ENCODE peak calls at places on chromosomes 16 and 17, in six cellular contexts. One of them, this sample, is unnamed.

GRCh38 chr17:7476474-7476873 is 3.0 kb downstream of the ZBTB4 start:
- DNase-seq in NT2/D1: no peak
- DNase-seq in HepG2: no peak
- DNase-seq in H1: no peak
- DNase-seq in K562: peak; percentile 45
- DNase-seq in GM12878: no peak
- DNase-seq in this sample: no peak

GRCh38 chr16:73015612-73016487 is 32.1 kb downstream of the ZFHX3 start:
- DNase-seq in H1: no peak
- DNase-seq in GM12878: peak; percentile 83
- DNase-seq in K562: no peak
- DNase-seq in HepG2: peak; percentile 91
- DNase-seq in NT2/D1: no peak
- DNase-seq in this sample: peak; percentile 66

GRCh38 chr16:74577882-74578366 is 29.0 kb downstream of the GLG1 start:
- DNase-seq in NT2/D1: no peak
- DNase-seq in GM12878: peak; percentile 57
- DNase-seq in HepG2: no peak
- DNase-seq in K562: no peak
- DNase-seq in H1: no peak
- DNase-seq in this sample: peak; percentile 94

GRCh38 chr17:57523926-57524634 is 221.0 kb downstream of the CCDC182 start:
- DNase-seq in HepG2: no peak
- DNase-seq in H1: no peak
- DNase-seq in K562: no peak
- DNase-seq in NT2/D1: no peak
- DNase-seq in GM12878: no peak
- DNase-seq in this sample: peak; percentile 54

GRCh38 chr17:16932611-16933010 is 39.3 kb downstream of the TNFRSF13B start:
- DNase-seq in NT2/D1: no peak
- DNase-seq in H1: no peak
- DNase-seq in HepG2: no peak
- DNase-seq in GM12878: no peak
- DNase-seq in K562: no peak
- DNase-seq in this sample: no peak

GRCh38 chr17:9294661-9295210 is 273.4 kb downstream of the NTN1 start:
- DNase-seq in H1: no peak
- DNase-seq in HepG2: no peak
- DNase-seq in GM12878: no peak
- DNase-seq in K562: no peak
- DNase-seq in NT2/D1: no peak
- DNase-seq in this sample: no peak

GRCh38 chr17:32265192-32265895 is at the start of gene RHBDL3:
- DNase-seq in K562: no peak
- DNase-seq in H1: no peak
- DNase-seq in NT2/D1: no peak
- DNase-seq in GM12878: no peak
- DNase-seq in HepG2: no peak
- DNase-seq in this sample: no peak

GRCh38 chr16:69105501-69106361 is at the start of gene HAS3:
- DNase-seq in GM12878: no peak
- DNase-seq in H1: peak; percentile 64
- DNase-seq in NT2/D1: peak; percentile 80
- DNase-seq in HepG2: peak; percentile 34
- DNase-seq in K562: peak; percentile 75
- DNase-seq in this sample: peak; percentile 69

GRCh38 chr16:10594312-10594950 is 14.0 kb upstream of the EMP2 start:
- DNase-seq in GM12878: no peak
- DNase-seq in NT2/D1: no peak
- DNase-seq in H1: no peak
- DNase-seq in HepG2: no peak
- DNase-seq in K562: no peak
- DNase-seq in this sample: no peak

GRCh38 chr16:55370762-55371482 is 46.9 kb downstream of the IRX6 start:
- DNase-seq in K562: peak; percentile 19
- DNase-seq in HepG2: peak; percentile 7
- DNase-seq in H1: peak; percentile 27
- DNase-seq in NT2/D1: peak; percentile 63
- DNase-seq in GM12878: no peak
- DNase-seq in this sample: no peak

GRCh38 chr17:36726199-36726598 is 124.8 kb downstream of the MRM1 start:
- DNase-seq in NT2/D1: no peak
- DNase-seq in GM12878: no peak
- DNase-seq in H1: no peak
- DNase-seq in HepG2: no peak
- DNase-seq in K562: no peak
- DNase-seq in this sample: no peak

GRCh38 chr17:47279062-47279801 is 25.6 kb downstream of the ITGB3 start:
- DNase-seq in GM12878: peak; percentile 92
- DNase-seq in H1: no peak
- DNase-seq in HepG2: no peak
- DNase-seq in K562: peak; percentile 83
- DNase-seq in NT2/D1: no peak
- DNase-seq in this sample: no peak

GRCh38 chr16:86044881-86045600 is 146.1 kb downstream of the IRF8 start:
- DNase-seq in NT2/D1: no peak
- DNase-seq in K562: no peak
- DNase-seq in HepG2: no peak
- DNase-seq in H1: no peak
- DNase-seq in GM12878: no peak
- DNase-seq in this sample: no peak

GRCh38 chr16:85192736-85193493 is 80.6 kb upstream of the CIBAR2 start:
- DNase-seq in NT2/D1: no peak
- DNase-seq in GM12878: no peak
- DNase-seq in HepG2: no peak
- DNase-seq in K562: no peak
- DNase-seq in H1: no peak
- DNase-seq in this sample: no peak

GRCh38 chr17:77427471-77427991 is 286.8 kb downstream of the SEC14L1 start:
- DNase-seq in NT2/D1: no peak
- DNase-seq in HepG2: no peak
- DNase-seq in K562: peak; percentile 52
- DNase-seq in GM12878: no peak
- DNase-seq in H1: no peak
- DNase-seq in this sample: no peak

GRCh38 chr17:65785109-65785508 is 223.7 kb upstream of the AXIN2 start:
- DNase-seq in K562: peak; percentile 8
- DNase-seq in GM12878: no peak
- DNase-seq in HepG2: peak; percentile 95
- DNase-seq in NT2/D1: no peak
- DNase-seq in H1: no peak
- DNase-seq in this sample: peak; percentile 66

GRCh38 chr17:37117743-37118142 is 169.0 kb downstream of the AATF start:
- DNase-seq in K562: no peak
- DNase-seq in GM12878: no peak
- DNase-seq in NT2/D1: no peak
- DNase-seq in H1: no peak
- DNase-seq in HepG2: no peak
- DNase-seq in this sample: no peak

GRCh38 chr17:1197379-1197778 is 17.6 kb upstream of the ABR start:
- DNase-seq in NT2/D1: no peak
- DNase-seq in K562: no peak
- DNase-seq in HepG2: no peak
- DNase-seq in GM12878: no peak
- DNase-seq in H1: no peak
- DNase-seq in this sample: no peak

GRCh38 chr16:81907681-81908080 is 103.6 kb downstream of the SDR42E1 start:
- DNase-seq in K562: no peak
- DNase-seq in NT2/D1: no peak
- DNase-seq in GM12878: no peak
- DNase-seq in HepG2: no peak
- DNase-seq in H1: no peak
- DNase-seq in this sample: no peak

GRCh38 chr16:88922114-88922825 is 54.7 kb downstream of the CBFA2T3 start:
- DNase-seq in K562: no peak
- DNase-seq in GM12878: no peak
- DNase-seq in HepG2: no peak
- DNase-seq in H1: no peak
- DNase-seq in NT2/D1: no peak
- DNase-seq in this sample: no peak

GRCh38 chr17:38868968-38869646 is 751 bp upstream of the LASP1 start:
- DNase-seq in HepG2: peak; percentile 90
- DNase-seq in GM12878: peak; percentile 77
- DNase-seq in H1: peak; percentile 54
- DNase-seq in NT2/D1: no peak
- DNase-seq in K562: peak; percentile 90
- DNase-seq in this sample: peak; percentile 79

GRCh38 chr17:81929253-81930141 is 2.0 kb upstream of the MAFG start:
- DNase-seq in H1: no peak
- DNase-seq in HepG2: no peak
- DNase-seq in GM12878: no peak
- DNase-seq in K562: no peak
- DNase-seq in NT2/D1: no peak
- DNase-seq in this sample: no peak

GRCh38 chr16:87723224-87723619 is 42.6 kb downstream of the KLHDC4 start:
- DNase-seq in H1: no peak
- DNase-seq in K562: peak; percentile 78
- DNase-seq in NT2/D1: no peak
- DNase-seq in HepG2: no peak
- DNase-seq in GM12878: peak; percentile 58
- DNase-seq in this sample: no peak

GRCh38 chr16:9176547-9177418 is 85.3 kb downstream of the HAPSTR1 start:
- DNase-seq in K562: no peak
- DNase-seq in GM12878: no peak
- DNase-seq in NT2/D1: no peak
- DNase-seq in H1: no peak
- DNase-seq in HepG2: peak; percentile 55
- DNase-seq in this sample: no peak

GRCh38 chr16:14013571-14014283 is 57.4 kb upstream of the MRTFB start:
- DNase-seq in K562: no peak
- DNase-seq in GM12878: no peak
- DNase-seq in HepG2: peak; percentile 77
- DNase-seq in NT2/D1: no peak
- DNase-seq in H1: no peak
- DNase-seq in this sample: no peak

GRCh38 chr17:31598921-31599571 is 207.6 kb downstream of the RAB11FIP4 start:
- DNase-seq in NT2/D1: no peak
- DNase-seq in K562: no peak
- DNase-seq in GM12878: no peak
- DNase-seq in H1: no peak
- DNase-seq in HepG2: peak; percentile 40
- DNase-seq in this sample: no peak

GRCh38 chr16:15599303-15600070 is 43.5 kb downstream of the MARF1 start:
- DNase-seq in GM12878: no peak
- DNase-seq in NT2/D1: no peak
- DNase-seq in H1: no peak
- DNase-seq in HepG2: no peak
- DNase-seq in K562: no peak
- DNase-seq in this sample: no peak

GRCh38 chr17:58332720-58333395 is 4.3 kb upstream of the TSPOAP1 start:
- DNase-seq in H1: no peak
- DNase-seq in K562: no peak
- DNase-seq in NT2/D1: no peak
- DNase-seq in HepG2: no peak
- DNase-seq in GM12878: no peak
- DNase-seq in this sample: no peak

GRCh38 chr17:15649861-15650391 is 30.4 kb upstream of the FBXW10B start:
- DNase-seq in NT2/D1: no peak
- DNase-seq in HepG2: no peak
- DNase-seq in H1: no peak
- DNase-seq in K562: no peak
- DNase-seq in GM12878: no peak
- DNase-seq in this sample: peak; percentile 91

GRCh38 chr16:19001788-19002187 is 18.1 kb downstream of the TMC7 start:
- DNase-seq in NT2/D1: no peak
- DNase-seq in HepG2: no peak
- DNase-seq in K562: no peak
- DNase-seq in H1: no peak
- DNase-seq in GM12878: no peak
- DNase-seq in this sample: no peak
- TF ChIP-seq ZNF274 in NT2/D1: no peak
- TF ChIP-seq ZNF274 in HepG2: no peak
- TF ChIP-seq ZNF274 in K562: no peak
- TF ChIP-seq ZNF274 in H1: no peak
- TF ChIP-seq ZNF274 in GM12878: no peak
- TF ChIP-seq ZNF274 in this sample: no peak

GRCh38 chr16:2529961-2530628 is 1.1 kb downstream of the CEMP1 start:
- DNase-seq in NT2/D1: no peak
- DNase-seq in GM12878: no peak
- DNase-seq in H1: no peak
- DNase-seq in HepG2: no peak
- DNase-seq in K562: no peak
- DNase-seq in this sample: no peak
- TF ChIP-seq ZNF274 in NT2/D1: no peak
- TF ChIP-seq ZNF274 in GM12878: no peak
- TF ChIP-seq ZNF274 in H1: no peak
- TF ChIP-seq ZNF274 in HepG2: no peak
- TF ChIP-seq ZNF274 in K562: no peak
- TF ChIP-seq ZNF274 in this sample: no peak

GRCh38 chr17:74848656-74849399 is 10.9 kb downstream of the GRIN2C start:
- DNase-seq in K562: no peak
- DNase-seq in GM12878: no peak
- DNase-seq in HepG2: no peak
- DNase-seq in NT2/D1: no peak
- DNase-seq in H1: no peak
- DNase-seq in this sample: no peak

GRCh38 chr17:74850310-74850709 is 9.4 kb downstream of the GRIN2C start:
- DNase-seq in HepG2: no peak
- DNase-seq in H1: no peak
- DNase-seq in K562: no peak
- DNase-seq in NT2/D1: no peak
- DNase-seq in GM12878: no peak
- DNase-seq in this sample: no peak

GRCh38 chr17:74843352-74843627 is 16.4 kb downstream of the GRIN2C start:
- DNase-seq in K562: no peak
- DNase-seq in GM12878: no peak
- DNase-seq in NT2/D1: no peak
- DNase-seq in H1: no peak
- DNase-seq in HepG2: no peak
- DNase-seq in this sample: no peak

GRCh38 chr17:74842599-74843351 is 16.9 kb downstream of the GRIN2C start:
- DNase-seq in GM12878: no peak
- DNase-seq in NT2/D1: no peak
- DNase-seq in K562: peak; percentile 48
- DNase-seq in H1: no peak
- DNase-seq in HepG2: peak; percentile 52
- DNase-seq in this sample: peak; percentile 56

DNA sequence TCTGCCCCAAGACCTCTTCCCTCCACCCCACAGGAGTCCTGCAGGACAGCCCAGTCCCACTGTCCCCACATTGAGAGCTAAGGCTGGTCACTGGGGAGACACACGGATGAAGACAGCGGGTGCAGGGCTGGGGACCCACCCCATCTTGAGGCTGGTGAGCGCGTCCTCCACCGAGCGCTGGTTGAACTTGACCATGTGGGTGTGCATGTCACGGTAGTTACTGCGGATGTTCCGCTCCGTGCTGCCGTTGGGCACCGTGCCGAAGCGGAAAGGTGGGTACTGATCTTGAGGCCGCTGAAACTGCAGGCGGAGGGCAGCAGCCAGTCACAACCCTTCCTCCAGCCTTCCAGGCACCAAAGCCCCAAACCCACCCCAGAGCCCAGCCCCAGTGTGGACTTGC is 13.1 kb downstream of the GRIN2C start:
- DNase-seq in H1: no peak
- DNase-seq in K562: no peak
- DNase-seq in NT2/D1: no peak
- DNase-seq in HepG2: no peak
- DNase-seq in GM12878: no peak
- DNase-seq in this sample: no peak
- TF ChIP-seq ZNF274 in H1: no peak
- TF ChIP-seq ZNF274 in K562: no peak
- TF ChIP-seq ZNF274 in NT2/D1: no peak
- TF ChIP-seq ZNF274 in HepG2: no peak
- TF ChIP-seq ZNF274 in GM12878: no peak
- TF ChIP-seq ZNF274 in this sample: no peak

GRCh38 chr17:50362661-50363060 is 10.3 kb downstream of the MRPL27 start:
- DNase-seq in HepG2: no peak
- DNase-seq in GM12878: no peak
- DNase-seq in K562: no peak
- DNase-seq in NT2/D1: no peak
- DNase-seq in H1: no peak
- DNase-seq in this sample: no peak
- TF ChIP-seq ZNF274 in HepG2: no peak
- TF ChIP-seq ZNF274 in GM12878: no peak
- TF ChIP-seq ZNF274 in K562: no peak
- TF ChIP-seq ZNF274 in NT2/D1: no peak
- TF ChIP-seq ZNF274 in H1: no peak
- TF ChIP-seq ZNF274 in this sample: no peak